ENCODE peak calls at places on chromosomes 4 and X, in seven cellular contexts. P is heart right ventricle, E is kidney, F is adrenal gland, H is endodermal cell, Y is A549, G is GM20000. Z is an unnamed sample.

GRCh38 chrX:112837531-112837930 is 3.1 kb downstream of the AMOT start:
- DNase-seq in P (no peak), E (no peak), F (no peak), H (no peak), Y (no peak), G (no peak), Z (no peak)

GRCh38 chrX:130555757-130556156 is 154.0 kb downstream of the RBMX2 start:
- DNase-seq in P (no peak), E (no peak), F (no peak), H (no peak), Y (no peak), G (no peak), Z (no peak)

GRCh38 chr4:131408102-131408501 is 1741.0 kb upstream of the PCDH10 start:
- DNase-seq in P (no peak), E (no peak), F (no peak), H (no peak), Y (no peak), G (no peak), Z (no peak)

GRCh38 chr4:17494258-17494657 is 17.6 kb downstream of the QDPR start:
- DNase-seq in P (no peak), E (no peak), F (peak), H (no peak), Y (peak), G (no peak), Z (no peak)

GRCh38 chr4:26806331-26806730 is 54.3 kb upstream of the STIM2 start:
- DNase-seq in P (no peak), E (no peak), F (no peak), H (no peak), Y (no peak), G (no peak), Z (no peak)

GRCh38 chr4:8205749-8206611 is 6.9 kb downstream of the SH3TC1 start:
- DNase-seq in P (no peak), E (no peak), F (no peak), H (no peak), Y (no peak), G (no peak), Z (no peak)

GRCh38 chr4:122541996-122542395 is 78.9 kb downstream of the IL21 start:
- DNase-seq in P (no peak), E (no peak), F (no peak), H (no peak), Y (no peak), G (no peak), Z (no peak)

GRCh38 chr4:47720787-47721186 is 117.1 kb downstream of the CORIN start:
- DNase-seq in P (no peak), E (no peak), F (no peak), H (no peak), Y (no peak), G (no peak), Z (no peak)

GRCh38 chr4:75028196-75028854 is 95.4 kb downstream of the PARM1 start:
- DNase-seq in P (no peak), E (no peak), F (no peak), H (no peak), Y (no peak), G (no peak), Z (no peak)

GRCh38 chrX:150157291-150157690 is 205.8 kb upstream of the MAMLD1 start:
- DNase-seq in P (no peak), E (no peak), F (no peak), H (peak), Y (no peak), G (no peak), Z (no peak)

GRCh38 chrX:100207331-100208024 is 202.6 kb downstream of the PCDH19 start:
- DNase-seq in P (no peak), E (no peak), F (no peak), H (peak), Y (no peak), G (no peak), Z (no peak)

GRCh38 chr4:104418313-104418712 is 76.4 kb downstream of the CXXC4 start:
- DNase-seq in P (no peak), E (no peak), F (no peak), H (no peak), Y (peak), G (no peak), Z (no peak)

GRCh38 chrX:16075087-16075486 is 48.3 kb upstream of the GRPR start:
- DNase-seq in P (no peak), E (no peak), F (no peak), H (no peak), Y (no peak), G (no peak), Z (no peak)

GRCh38 chrX:29435396-29435795 is 780.0 kb upstream of the MAGEB2 start:
- DNase-seq in P (no peak), E (no peak), F (no peak), H (no peak), Y (no peak), G (no peak), Z (no peak)

GRCh38 chr4:56272003-56272402 is 115.3 kb downstream of the AASDH start:
- DNase-seq in P (no peak), E (no peak), F (no peak), H (no peak), Y (no peak), G (no peak), Z (no peak)

GRCh38 chr4:148118628-148119027 is 323.6 kb downstream of the NR3C2 start:
- DNase-seq in P (no peak), E (no peak), F (no peak), H (no peak), Y (no peak), G (no peak), Z (no peak)

GRCh38 chr4:145437466-145437865 is 44.2 kb upstream of the SMAD1 start:
- DNase-seq in P (no peak), E (no peak), F (no peak), H (no peak), Y (no peak), G (no peak), Z (no peak)

GRCh38 chr4:24980064-24980690 is 50.6 kb downstream of the LGI2 start:
- DNase-seq in P (no peak), E (no peak), F (peak), H (peak), Y (peak), G (peak), Z (peak)

GRCh38 chr4:181684310-181684709 is 558.9 kb upstream of the TENM3 start:
- DNase-seq in P (no peak), E (no peak), F (no peak), H (no peak), Y (no peak), G (no peak), Z (no peak)

GRCh38 chrX:71198066-71198465 is 25.0 kb upstream of the GJB1 start:
- DNase-seq in P (no peak), E (no peak), F (no peak), H (no peak), Y (no peak), G (peak), Z (peak)

GRCh38 chrX:78555401-78555980 is 103.6 kb downstream of the RTL3 start:
- DNase-seq in P (no peak), E (no peak), F (no peak), H (no peak), Y (no peak), G (peak), Z (peak)

GRCh38 chr4:27048350-27049100 is 187.9 kb downstream of the STIM2 start:
- DNase-seq in P (no peak), E (no peak), F (no peak), H (no peak), Y (peak), G (peak), Z (peak)

GRCh38 chr4:13670456-13671150 is 43.1 kb upstream of the BOD1L1 start:
- DNase-seq in P (no peak), E (no peak), F (no peak), H (no peak), Y (no peak), G (no peak), Z (no peak)

GRCh38 chr4:155025762-155026457 is 182.5 kb upstream of the NPY2R start:
- DNase-seq in P (peak), E (no peak), F (peak), H (peak), Y (peak), G (no peak), Z (no peak)

GRCh38 chr4:26330186-26330787 is 9.5 kb downstream of the RBPJ start:
- DNase-seq in P (no peak), E (no peak), F (no peak), H (no peak), Y (peak), G (peak), Z (no peak)

GRCh38 chr4:40264497-40264896 is 67.7 kb downstream of the RHOH start:
- DNase-seq in P (no peak), E (no peak), F (peak), H (no peak), Y (peak), G (no peak), Z (no peak)

GRCh38 chrX:71938371-71938770 is 27.7 kb downstream of the NHSL2 start:
- DNase-seq in P (no peak), E (no peak), F (no peak), H (no peak), Y (no peak), G (no peak), Z (no peak)

GRCh38 chrX:12975670-12975965 is 708 bp downstream of the TMSB4X start:
- DNase-seq in P (peak), E (no peak), F (no peak), H (no peak), Y (no peak), G (no peak), Z (no peak)

GRCh38 chr4:37246891-37247290 is 2.3 kb downstream of the NWD2 start:
- DNase-seq in P (no peak), E (no peak), F (no peak), H (no peak), Y (no peak), G (no peak), Z (no peak)

GRCh38 chr4:186781032-186781917 is 57.6 kb upstream of the FAT1 start:
- DNase-seq in P (no peak), E (no peak), F (no peak), H (no peak), Y (peak), G (no peak), Z (no peak)

GRCh38 chr4:158130204-158130603 is 42.6 kb downstream of the GASK1B start:
- DNase-seq in P (no peak), E (no peak), F (no peak), H (no peak), Y (no peak), G (no peak), Z (no peak)

GRCh38 chrX:1306909-1307625 is 29.5 kb upstream of the IL3RA start:
- DNase-seq in P (no peak), E (peak), F (no peak), H (no peak), Y (no peak), G (no peak), Z (no peak)

GRCh38 chrX:17846045-17846444 is 15.1 kb downstream of the RAI2 start:
- DNase-seq in P (no peak), E (no peak), F (peak), H (no peak), Y (no peak), G (no peak), Z (no peak)

GRCh38 chr4:7737752-7738457 is 201.8 kb downstream of the AFAP1 start:
- DNase-seq in P (no peak), E (peak), F (no peak), H (no peak), Y (no peak), G (no peak), Z (no peak)

GRCh38 chr4:185534850-185535761 is at the start of gene PDLIM3:
- DNase-seq in P (peak), E (peak), F (peak), H (peak), Y (no peak), G (peak), Z (peak)

GRCh38 chr4:37928896-37929537 is 31.2 kb upstream of the PTTG2 start:
- DNase-seq in P (no peak), E (no peak), F (no peak), H (no peak), Y (no peak), G (no peak), Z (no peak)

GRCh38 chr4:66687393-66687971 is 857.8 kb downstream of the CENPC start:
- DNase-seq in P (no peak), E (no peak), F (no peak), H (no peak), Y (no peak), G (no peak), Z (no peak)

GRCh38 chr4:66693694-66694093 is 851.6 kb downstream of the CENPC start:
- DNase-seq in P (no peak), E (no peak), F (no peak), H (no peak), Y (no peak), G (no peak), Z (no peak)

GRCh38 chr4:66694716-66695115 is 850.6 kb downstream of the CENPC start:
- DNase-seq in P (no peak), E (no peak), F (no peak), H (no peak), Y (no peak), G (no peak), Z (no peak)

GRCh38 chr4:66688674-66689073 is 856.6 kb downstream of the CENPC start:
- DNase-seq in P (no peak), E (no peak), F (no peak), H (no peak), Y (peak), G (no peak), Z (no peak)

GRCh38 chr4:66691101-66691500 is 854.2 kb downstream of the CENPC start:
- DNase-seq in P (no peak), E (no peak), F (no peak), H (peak), Y (no peak), G (no peak), Z (no peak)
- TF ChIP-seq CTCF in P (no peak), E (no peak), F (no peak), H (peak), Y (no peak), G (no peak), Z (no peak)

DNA sequence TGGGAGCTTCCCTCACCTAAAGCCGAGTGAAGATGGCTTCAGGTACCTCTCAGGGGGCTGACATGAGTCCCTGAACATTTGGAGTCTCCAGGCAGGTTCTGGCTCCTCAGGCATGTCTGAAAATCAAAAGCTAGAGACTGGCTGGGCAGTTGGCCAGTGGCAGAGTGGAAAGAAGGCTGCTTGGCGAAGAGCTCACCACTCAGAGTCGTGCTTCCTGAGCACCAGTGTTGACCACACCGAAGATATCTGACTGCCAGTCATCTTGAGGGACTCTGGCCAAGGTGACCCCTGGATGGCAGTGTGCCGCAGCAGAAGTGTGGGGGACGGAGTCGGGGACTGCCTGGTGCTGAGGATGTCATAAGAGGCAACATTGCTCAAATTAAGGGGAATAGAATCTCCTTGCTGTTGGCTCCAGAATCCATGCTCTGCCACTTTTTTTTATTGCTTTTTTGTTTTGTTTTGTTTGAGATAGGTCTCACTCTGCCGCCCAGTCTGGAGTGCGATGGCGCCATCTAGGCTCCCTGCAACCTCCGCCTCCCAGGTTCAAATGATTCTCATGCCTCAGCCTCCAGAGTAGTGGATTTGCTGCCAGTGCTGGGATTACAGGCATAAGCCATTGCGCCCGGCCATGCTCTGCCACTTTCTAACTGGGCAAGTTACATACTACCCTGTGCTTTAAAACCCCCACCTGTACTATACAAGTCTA is 172.5 kb upstream of the GATB start:
- DNase-seq in P (peak), E (no peak), F (no peak), H (peak), Y (no peak), G (no peak), Z (no peak)
- TF ChIP-seq CTCF in P (no peak), E (no peak), F (no peak), H (peak), Y (no peak), G (no peak), Z (peak)

GRCh38 chrX:47579537-47579936 is 2.7 kb upstream of the TIMP1 start:
- DNase-seq in P (no peak), E (no peak), F (peak), H (no peak), Y (peak), G (peak), Z (peak)
- TF ChIP-seq CTCF in P (no peak), E (no peak), F (no peak), H (no peak), Y (no peak), G (no peak), Z (no peak)

GRCh38 chr4:99723555-99724450 is 66.2 kb upstream of the C4orf54 start:
- DNase-seq in P (peak), E (no peak), F (peak), H (no peak), Y (peak), G (no peak), Z (no peak)
- TF ChIP-seq CTCF in P (peak), E (no peak), F (no peak), H (no peak), Y (no peak), G (no peak), Z (no peak)

DNA sequence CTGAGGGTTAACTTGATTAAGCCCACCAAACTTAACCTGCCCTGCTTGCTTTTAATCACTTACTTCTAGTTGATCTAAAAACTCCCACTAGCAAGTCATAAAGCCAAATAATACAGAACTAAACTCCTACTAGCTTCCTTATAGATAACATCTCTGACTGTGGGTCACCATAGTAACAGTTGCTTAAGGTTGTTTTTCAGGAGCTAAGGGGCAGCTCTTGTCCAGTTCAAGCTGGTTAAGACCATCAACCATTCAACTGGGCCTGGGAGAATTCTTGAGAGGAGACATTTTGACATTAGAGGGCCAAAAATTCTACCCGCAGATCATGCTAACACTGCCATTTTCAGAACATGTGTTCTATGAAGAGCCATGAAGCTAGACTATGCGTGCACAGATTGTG is 67.0 kb downstream of the UCHL1 start:
- DNase-seq in P (no peak), E (no peak), F (no peak), H (no peak), Y (peak), G (no peak), Z (no peak)
- TF ChIP-seq CTCF in P (no peak), E (no peak), F (no peak), H (no peak), Y (no peak), G (no peak), Z (no peak)

DNA sequence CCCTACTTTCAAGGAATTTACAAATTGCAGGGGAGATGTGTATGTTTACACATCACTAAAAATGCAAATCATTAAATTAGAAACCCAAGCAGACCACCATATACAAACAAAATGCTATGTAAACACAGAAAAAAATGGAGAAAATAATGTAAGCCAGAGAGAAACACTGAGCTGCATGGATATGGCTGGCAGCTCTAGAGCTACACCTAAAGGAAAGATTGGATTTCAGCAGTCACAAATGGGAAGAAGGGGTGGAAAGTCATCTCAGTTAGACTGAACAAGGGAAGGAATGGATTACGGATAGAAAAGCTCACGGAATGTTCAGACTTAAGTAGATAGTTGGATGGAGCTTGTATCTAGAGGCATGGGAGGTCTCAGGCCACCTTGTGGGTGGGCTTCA is 186.3 kb downstream of the MOSPD2 start:
- DNase-seq in P (no peak), E (no peak), F (no peak), H (no peak), Y (no peak), G (no peak), Z (no peak)
- TF ChIP-seq CTCF in P (no peak), E (no peak), F (no peak), H (peak), Y (no peak), G (no peak), Z (no peak)

GRCh38 chr4:81260443-81261102 is 45.6 kb upstream of the PRKG2 start:
- DNase-seq in P (no peak), E (no peak), F (no peak), H (peak), Y (no peak), G (no peak), Z (no peak)
- TF ChIP-seq CTCF in P (no peak), E (peak), F (no peak), H (peak), Y (peak), G (no peak), Z (peak)

DNA sequence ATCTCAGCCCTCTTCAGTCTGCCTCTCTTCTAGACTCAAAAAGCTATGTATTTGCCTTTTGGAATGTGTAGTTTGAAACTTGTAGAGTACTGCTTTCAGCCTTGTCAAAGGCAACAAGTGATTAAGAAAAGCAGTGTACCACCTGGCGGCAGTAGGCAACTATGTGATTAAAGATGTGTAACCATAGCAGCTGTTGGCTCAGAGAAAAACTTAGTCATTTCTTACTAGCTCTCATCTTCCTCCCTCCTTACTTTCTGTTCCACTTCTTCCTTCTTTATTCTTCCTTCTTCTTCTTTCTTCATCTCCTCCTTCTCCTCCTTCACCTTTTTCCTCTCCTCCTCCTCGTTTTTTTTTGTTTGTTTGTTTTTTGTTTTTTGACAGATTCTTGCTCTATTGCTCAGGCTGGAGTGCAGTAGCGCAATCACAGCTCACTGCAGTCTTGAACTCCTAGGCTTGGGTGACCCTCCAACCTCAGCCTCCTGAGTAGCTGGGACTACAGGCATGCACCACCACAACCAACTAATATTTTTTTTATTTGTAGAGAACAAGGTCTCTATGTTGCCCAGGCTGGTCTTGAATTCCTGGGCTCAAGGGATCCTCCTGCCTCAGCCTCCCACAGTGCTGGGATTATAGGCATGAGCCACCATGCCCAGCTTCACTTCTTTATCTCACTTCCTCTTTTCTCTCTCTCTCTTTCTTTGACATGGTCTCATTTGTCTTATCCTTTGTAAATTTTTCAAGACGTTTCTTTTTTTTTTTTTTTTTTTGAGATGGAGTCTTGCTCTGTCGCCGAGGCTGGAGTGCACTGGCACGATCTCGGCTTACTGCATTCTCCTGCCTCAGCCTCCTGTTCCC is 32.6 kb downstream of the ABHD18 start:
- DNase-seq in P (no peak), E (no peak), F (peak), H (no peak), Y (peak), G (peak), Z (peak)
- TF ChIP-seq CTCF in P (peak), E (no peak), F (no peak), H (peak), Y (peak), G (peak), Z (peak)

DNA sequence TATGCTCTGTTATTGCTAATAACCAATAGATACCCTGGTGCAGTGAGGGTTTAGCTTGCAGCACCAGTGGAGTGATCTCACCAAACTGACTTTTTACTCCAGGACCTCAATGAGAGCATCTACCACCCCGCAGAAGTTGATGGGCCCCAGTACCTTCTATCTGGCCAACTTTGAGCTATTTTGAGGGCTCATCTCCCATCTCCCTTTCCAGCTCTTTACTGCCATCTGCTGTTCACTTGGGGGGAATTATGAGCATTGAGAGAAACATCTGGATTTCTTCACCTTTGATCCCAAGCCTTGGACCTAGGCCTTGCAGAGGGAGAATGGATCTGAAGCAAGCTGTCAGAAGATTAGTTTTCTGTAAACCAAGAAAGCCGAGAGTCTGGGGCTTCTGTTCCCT is 143.6 kb downstream of the TMEM164 start:
- DNase-seq in P (no peak), E (no peak), F (peak), H (peak), Y (peak), G (peak), Z (peak)
- TF ChIP-seq CTCF in P (peak), E (peak), F (peak), H (peak), Y (peak), G (peak), Z (peak)